ENCODE peak calls at places on chromosomes 13 and 19, in eight cellular contexts. J, F, N, M, E, V, X and W are unnamed samples. For H3K9me3 and H3K36me3, the result is how much of the 10 kb centered on the place peaks cover.

GRCh38 chr13:70237131-70237530 is 128.9 kb upstream of the KLHL1 start:
- DNase-seq in J (no peak), V (no peak), X (no peak), E (no peak), M (no peak), N (no peak), F (no peak), W (no peak)

GRCh38 chr13:68976287-68976686 is 1131.3 kb upstream of the ATXN8OS start:
- DNase-seq in M (no peak), F (no peak), N (no peak), J (no peak), X (no peak), V (no peak), E (no peak), W (no peak)

GRCh38 chr13:28055362-28055761 is 45.0 kb downstream of the FLT3 start:
- DNase-seq in X (no peak), N (no peak), V (no peak), E (no peak), F (no peak), M (no peak), J (no peak), W (no peak)

GRCh38 chr19:30936276-30936675 is 413.0 kb downstream of the TSHZ3 start:
- DNase-seq in X (no peak), V (no peak), J (no peak), E (no peak), M (peak), N (no peak), F (no peak), W (no peak)

GRCh38 chr13:106617561-106617960 is 49.6 kb upstream of the ARGLU1 start:
- DNase-seq in J (no peak), X (no peak), F (no peak), M (no peak), E (peak), N (no peak), V (peak), W (no peak)

GRCh38 chr13:44373601-44374347 is at the start of gene SERP2:
- DNase-seq in M (no peak), F (no peak), V (peak), N (no peak), J (peak), X (no peak), E (peak), W (no peak)

GRCh38 chr19:30855475-30855874 is 483.3 kb downstream of the ZNF536 start:
- DNase-seq in V (no peak), E (no peak), X (no peak), F (no peak), N (no peak), J (no peak), M (peak), W (no peak)

GRCh38 chr19:37136118-37136517 is 36.4 kb downstream of the ZNF585A start:
- DNase-seq in M (no peak), X (no peak), N (no peak), E (no peak), V (no peak), J (no peak), F (no peak), W (no peak)

GRCh38 chr19:18731562-18732008 is 48.1 kb downstream of the CRTC1 start:
- DNase-seq in E (no peak), N (no peak), F (no peak), M (no peak), X (no peak), J (no peak), V (no peak), W (peak)

GRCh38 chr13:21998279-21998678 is 327.4 kb downstream of the FGF9 start:
- DNase-seq in N (no peak), V (no peak), F (no peak), M (no peak), X (no peak), J (peak), E (peak), W (no peak)

GRCh38 chr19:39032164-39032918 is at the start of gene FBXO27:
- DNase-seq in N (no peak), J (peak), V (peak), F (peak), E (peak), X (peak), M (no peak), W (peak)

GRCh38 chr13:34817246-34817645 is 124.8 kb upstream of the NBEA start:
- DNase-seq in F (no peak), E (no peak), X (no peak), N (no peak), M (no peak), V (no peak), J (no peak), W (no peak)

GRCh38 chr19:42529248-42529764 is 1.0 kb upstream of the CEACAM1 start:
- DNase-seq in X (no peak), M (no peak), F (peak), N (peak), J (peak), V (peak), E (peak), W (peak)

GRCh38 chr13:37747071-37747612 is 122.4 kb downstream of the TRPC4 start:
- DNase-seq in V (peak), M (no peak), J (no peak), F (no peak), X (no peak), E (no peak), N (no peak), W (no peak)

GRCh38 chr13:78660130-78660857 is 1.3 kb upstream of the OBI1 start:
- DNase-seq in M (no peak), V (no peak), N (no peak), E (no peak), J (no peak), X (no peak), F (peak), W (no peak)

GRCh38 chr19:18328340-18329034 is 5.6 kb upstream of the LSM4 start:
- DNase-seq in N (peak), F (peak), V (peak), X (peak), M (no peak), E (peak), J (peak), W (peak)

GRCh38 chr19:47274891-47275865 is 493 bp downstream of the INAFM1 start:
- DNase-seq in F (peak), J (peak), E (peak), N (peak), M (no peak), V (peak), X (peak), W (no peak)

GRCh38 chr19:55650602-55651230 is 2.7 kb downstream of the CCDC106 start:
- DNase-seq in F (no peak), N (no peak), J (no peak), M (no peak), V (no peak), X (no peak), E (no peak), W (no peak)

GRCh38 chr13:111095911-111096501 is 19.1 kb upstream of the ARHGEF7 start:
- DNase-seq in N (no peak), E (no peak), V (no peak), X (no peak), J (no peak), F (no peak), M (no peak), W (no peak)

GRCh38 chr13:92355213-92355612 is 871.4 kb upstream of the GPC6 start:
- DNase-seq in V (no peak), E (peak), X (no peak), J (peak), M (no peak), N (no peak), F (peak), W (peak)

GRCh38 chr13:72920097-72920496 is 138.2 kb downstream of the PIBF1 start:
- DNase-seq in M (no peak), V (peak), J (no peak), E (no peak), X (no peak), N (no peak), F (no peak), W (peak)

GRCh38 chr13:72565893-72566292 is 161.5 kb downstream of the MZT1 start:
- DNase-seq in X (no peak), F (peak), M (no peak), E (peak), N (no peak), V (peak), J (peak), W (peak)

GRCh38 chr19:38742906-38743305 is 1.4 kb downstream of the CAPN12 start:
- DNase-seq in N (no peak), E (no peak), J (no peak), V (no peak), F (no peak), M (no peak), X (no peak), W (no peak)

GRCh38 chr13:40652588-40652940 is 13.9 kb downstream of the FOXO1 start:
- DNase-seq in X (no peak), N (no peak), F (no peak), V (no peak), E (no peak), J (no peak), M (no peak), W (no peak)

GRCh38 chr19:15919243-15919642 is 15.1 kb downstream of the CYP4F11 start:
- DNase-seq in X (no peak), M (no peak), E (no peak), N (no peak), V (no peak), J (no peak), F (no peak), W (no peak)

GRCh38 chr19:15923702-15924101 is 10.6 kb downstream of the CYP4F11 start:
- DNase-seq in N (no peak), V (no peak), E (no peak), F (peak), M (no peak), J (no peak), X (no peak), W (peak)

GRCh38 chr19:15926484-15926883 is 7.8 kb downstream of the CYP4F11 start:
- DNase-seq in F (peak), J (no peak), E (no peak), X (no peak), N (no peak), M (no peak), V (no peak), W (peak)

GRCh38 chr19:15922021-15922420 is 12.3 kb downstream of the CYP4F11 start:
- DNase-seq in E (no peak), J (no peak), M (no peak), F (no peak), V (no peak), X (no peak), N (no peak), W (no peak)
- H3K9me3 ChIP-seq in E (under half), J (under half), M (under half), F (under half), V (under half), X (under half), N (under half), W (under half)

GRCh38 chr19:45142728-45143115 is 18.1 kb downstream of the NKPD1 start:
- DNase-seq in M (no peak), X (no peak), J (no peak), F (no peak), E (no peak), V (no peak), N (no peak), W (no peak)

GRCh38 chr19:45140533-45140932 is 20.2 kb downstream of the NKPD1 start:
- DNase-seq in X (no peak), E (no peak), N (no peak), V (no peak), F (no peak), J (no peak), M (no peak), W (no peak)

GRCh38 chr19:45141203-45141900 is 19.4 kb downstream of the NKPD1 start:
- DNase-seq in X (no peak), E (no peak), J (no peak), V (no peak), N (no peak), F (no peak), M (no peak), W (no peak)

GRCh38 chr19:45140144-45140503 is 20.7 kb downstream of the NKPD1 start:
- DNase-seq in X (no peak), V (no peak), J (no peak), F (no peak), E (no peak), N (no peak), M (no peak), W (no peak)

DNA sequence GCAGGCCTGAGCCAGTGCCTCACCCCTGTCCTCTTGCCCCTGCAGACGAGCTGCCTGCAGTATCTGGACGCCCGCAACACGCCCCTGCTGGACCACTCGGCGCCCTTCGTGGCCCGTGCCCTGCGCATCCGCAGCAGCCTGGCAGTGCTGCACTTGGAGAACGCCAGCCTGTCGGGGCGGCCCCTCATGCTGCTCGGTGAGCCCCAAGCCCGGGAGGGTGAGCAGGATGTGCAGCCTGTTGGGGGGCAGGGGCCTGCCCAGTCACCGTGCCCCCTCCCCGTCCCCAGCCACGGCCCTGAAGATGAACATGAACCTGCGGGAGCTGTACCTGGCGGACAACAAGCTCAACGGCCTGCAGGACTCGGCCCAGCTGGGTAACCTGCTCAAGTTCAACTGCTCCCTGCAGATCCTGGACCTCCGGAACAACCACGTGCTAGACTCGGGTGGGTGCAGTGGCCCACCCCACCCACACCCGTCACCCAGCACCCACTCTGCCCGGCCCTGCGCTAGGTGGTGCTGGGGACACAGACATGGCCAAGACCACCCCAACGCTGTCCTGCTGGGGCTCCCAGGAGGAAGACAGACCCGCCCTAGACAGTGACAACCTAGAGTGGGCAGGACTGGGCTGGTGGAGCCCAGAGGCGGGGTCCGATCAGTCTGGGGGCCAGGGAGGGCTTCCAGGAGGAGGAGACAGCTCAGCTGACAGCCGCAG is 18.6 kb downstream of the NKPD1 start:
- DNase-seq in E (no peak), V (no peak), J (no peak), M (no peak), X (no peak), N (no peak), F (no peak), W (no peak)
- H3K36me3 ChIP-seq in E (under half), V (under half), J (under half), M (under half), X (under half), N (under half), F (under half), W (under half)

GRCh38 chr13:54383604-54384003 is 1355.0 kb downstream of the OLFM4 start:
- DNase-seq in M (no peak), E (peak), N (no peak), J (no peak), X (no peak), V (no peak), F (no peak), W (no peak)
- H3K9me3 ChIP-seq in M (under half), E (under half), N (under half), J (under half), X (under half), V (under half), F (under half), W (under half)

GRCh38 chr13:51938454-51938853 is 72.8 kb downstream of the ATP7B start:
- DNase-seq in X (no peak), V (no peak), M (no peak), F (no peak), E (no peak), J (no peak), N (no peak), W (no peak)

GRCh38 chr13:51933466-51934058 is 71.8 kb downstream of the CCDC70 start:
- DNase-seq in X (no peak), E (no peak), J (no peak), M (no peak), N (no peak), V (no peak), F (no peak), W (no peak)

GRCh38 chr13:51937320-51938290 is 73.6 kb downstream of the ATP7B start:
- DNase-seq in X (no peak), V (no peak), N (no peak), F (no peak), E (no peak), J (no peak), M (no peak), W (peak)

GRCh38 chr13:51934461-51935087 is 72.8 kb downstream of the CCDC70 start:
- DNase-seq in F (no peak), E (no peak), V (no peak), N (no peak), M (no peak), J (no peak), X (no peak), W (no peak)

DNA sequence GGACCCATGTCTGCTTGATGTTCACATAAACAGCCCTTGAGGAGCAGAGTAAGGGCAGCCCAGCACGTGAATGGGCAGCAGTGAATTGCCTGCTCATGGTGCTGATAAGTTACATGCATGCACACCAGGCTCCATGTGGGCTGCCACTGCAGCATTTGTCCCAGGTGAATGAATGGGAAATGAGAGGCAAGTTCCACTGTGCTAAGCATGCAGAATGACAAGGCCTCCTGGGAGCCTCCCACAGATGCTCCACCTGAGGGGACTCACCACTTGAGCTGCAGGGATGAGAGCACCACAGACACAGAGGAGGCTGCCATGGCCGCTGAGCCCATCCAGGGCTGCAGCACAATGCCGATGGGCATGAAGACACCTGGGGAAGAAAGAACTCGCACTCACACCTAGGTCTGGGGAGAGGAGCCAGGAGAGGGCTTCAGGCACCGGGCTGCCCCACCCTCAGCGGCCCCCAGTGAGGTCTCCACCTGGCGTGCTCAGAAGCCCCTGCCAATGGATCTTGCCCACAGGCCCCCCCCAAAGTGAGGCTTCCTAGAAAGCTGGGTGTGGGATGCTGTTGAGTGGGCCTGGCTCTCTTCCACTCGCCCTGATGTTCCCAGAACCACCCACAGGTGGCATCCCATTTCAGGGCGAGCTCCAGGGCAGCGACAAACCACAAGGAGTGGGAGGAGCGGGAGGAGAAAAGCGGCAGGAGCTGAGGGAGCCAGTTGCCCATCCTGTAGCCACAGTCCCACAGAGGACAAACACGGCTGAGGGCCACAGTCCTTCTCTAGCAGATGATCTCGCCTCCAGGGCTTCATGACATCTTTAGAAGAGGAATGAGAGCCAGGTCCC is 73.8 kb downstream of the CCDC70 start:
- DNase-seq in N (no peak), F (peak), V (peak), J (peak), X (no peak), M (no peak), E (peak), W (peak)
- H3K36me3 ChIP-seq in N (under half), F (under half), V (under half), J (under half), X (under half), M (under half), E (under half), W (under half)

GRCh38 chr19:51462681-51463080 is 4.4 kb upstream of the SIGLEC8 start:
- DNase-seq in V (no peak), X (no peak), F (no peak), N (no peak), M (no peak), E (no peak), J (no peak), W (no peak)
- H3K9me3 ChIP-seq in V (under half), X (under half), F (under half), N (under half), M (under half), E (under half), J (under half), W (under half)